ENCODE peak calls at places on chromosomes 7 and 10, in seven cellular contexts. One of them, this sample, is unnamed.
A peak's percentile ranks its signal among the peaks of the same experiment; 100 is the strongest.

GRCh38 chr10:89684604-89685003 is 16.8 kb upstream of the KIF20B start:
- DNase-seq in brain microvascular endothelial cell: peak; percentile 16
- DNase-seq in NB4: peak; percentile 37
- DNase-seq in right lobe of liver: no peak
- DNase-seq in PC-9: no peak
- DNase-seq in GM10248: no peak
- DNase-seq in fibroblast of mammary gland: peak; percentile 74
- DNase-seq in this sample: no peak

GRCh38 chr10:17765602-17766001 is 13.6 kb downstream of the TMEM236 start:
- DNase-seq in right lobe of liver: no peak
- DNase-seq in brain microvascular endothelial cell: no peak
- DNase-seq in fibroblast of mammary gland: no peak
- DNase-seq in NB4: no peak
- DNase-seq in GM10248: no peak
- DNase-seq in PC-9: no peak
- DNase-seq in this sample: no peak

GRCh38 chr10:52409195-52409594 is 95.1 kb downstream of the DKK1 start:
- DNase-seq in NB4: no peak
- DNase-seq in right lobe of liver: no peak
- DNase-seq in PC-9: no peak
- DNase-seq in GM10248: no peak
- DNase-seq in fibroblast of mammary gland: no peak
- DNase-seq in brain microvascular endothelial cell: no peak
- DNase-seq in this sample: no peak

GRCh38 chr7:135918134-135918533 is 59.0 kb downstream of the MTPN start:
- DNase-seq in brain microvascular endothelial cell: no peak
- DNase-seq in GM10248: no peak
- DNase-seq in fibroblast of mammary gland: no peak
- DNase-seq in PC-9: no peak
- DNase-seq in right lobe of liver: no peak
- DNase-seq in NB4: no peak
- DNase-seq in this sample: no peak

GRCh38 chr7:132407764-132408163 is 168.5 kb downstream of the PLXNA4 start:
- DNase-seq in brain microvascular endothelial cell: no peak
- DNase-seq in GM10248: no peak
- DNase-seq in fibroblast of mammary gland: peak; percentile 28
- DNase-seq in right lobe of liver: no peak
- DNase-seq in PC-9: no peak
- DNase-seq in NB4: no peak
- DNase-seq in this sample: no peak

GRCh38 chr7:102072636-102073209 is 213.9 kb upstream of the SH2B2 start:
- DNase-seq in brain microvascular endothelial cell: no peak
- DNase-seq in PC-9: no peak
- DNase-seq in right lobe of liver: no peak
- DNase-seq in GM10248: no peak
- DNase-seq in NB4: no peak
- DNase-seq in fibroblast of mammary gland: no peak
- DNase-seq in this sample: no peak

GRCh38 chr7:87876759-87877234 is 504 bp downstream of the DBF4 start:
- DNase-seq in PC-9: peak; percentile 47
- DNase-seq in right lobe of liver: peak; percentile 82
- DNase-seq in NB4: peak; percentile 80
- DNase-seq in brain microvascular endothelial cell: peak; percentile 71
- DNase-seq in GM10248: peak; percentile 40
- DNase-seq in fibroblast of mammary gland: peak; percentile 54
- DNase-seq in this sample: peak; percentile 41

GRCh38 chr10:43340619-43341018 is 30.8 kb upstream of the FXYD4 start:
- DNase-seq in GM10248: no peak
- DNase-seq in fibroblast of mammary gland: peak; percentile 29
- DNase-seq in brain microvascular endothelial cell: no peak
- DNase-seq in NB4: no peak
- DNase-seq in right lobe of liver: no peak
- DNase-seq in PC-9: peak; percentile 74
- DNase-seq in this sample: peak; percentile 66

GRCh38 chr7:148723166-148723559 is 24.5 kb downstream of the CUL1 start:
- DNase-seq in brain microvascular endothelial cell: no peak
- DNase-seq in NB4: no peak
- DNase-seq in right lobe of liver: no peak
- DNase-seq in PC-9: no peak
- DNase-seq in fibroblast of mammary gland: no peak
- DNase-seq in GM10248: no peak
- DNase-seq in this sample: no peak

GRCh38 chr10:44201656-44202055 is 183.2 kb downstream of the CXCL12 start:
- DNase-seq in PC-9: no peak
- DNase-seq in right lobe of liver: no peak
- DNase-seq in NB4: no peak
- DNase-seq in GM10248: no peak
- DNase-seq in fibroblast of mammary gland: no peak
- DNase-seq in brain microvascular endothelial cell: no peak
- DNase-seq in this sample: no peak

GRCh38 chr10:33422779-33423520 is 88.5 kb upstream of the NRP1 start:
- DNase-seq in right lobe of liver: no peak
- DNase-seq in GM10248: no peak
- DNase-seq in PC-9: no peak
- DNase-seq in NB4: no peak
- DNase-seq in brain microvascular endothelial cell: no peak
- DNase-seq in fibroblast of mammary gland: peak; percentile 49
- DNase-seq in this sample: no peak

GRCh38 chr7:45609180-45609579 is 35.0 kb downstream of the ADCY1 start:
- DNase-seq in brain microvascular endothelial cell: no peak
- DNase-seq in GM10248: no peak
- DNase-seq in right lobe of liver: peak; percentile 48
- DNase-seq in fibroblast of mammary gland: no peak
- DNase-seq in NB4: no peak
- DNase-seq in PC-9: no peak
- DNase-seq in this sample: no peak

GRCh38 chr7:8625612-8626011 is 192.2 kb downstream of the NXPH1 start:
- DNase-seq in GM10248: no peak
- DNase-seq in right lobe of liver: no peak
- DNase-seq in NB4: no peak
- DNase-seq in brain microvascular endothelial cell: no peak
- DNase-seq in fibroblast of mammary gland: no peak
- DNase-seq in PC-9: no peak
- DNase-seq in this sample: no peak

GRCh38 chr7:8627322-8627721 is 193.9 kb downstream of the NXPH1 start:
- DNase-seq in right lobe of liver: no peak
- DNase-seq in NB4: no peak
- DNase-seq in brain microvascular endothelial cell: no peak
- DNase-seq in PC-9: no peak
- DNase-seq in fibroblast of mammary gland: no peak
- DNase-seq in GM10248: no peak
- DNase-seq in this sample: no peak

DNA sequence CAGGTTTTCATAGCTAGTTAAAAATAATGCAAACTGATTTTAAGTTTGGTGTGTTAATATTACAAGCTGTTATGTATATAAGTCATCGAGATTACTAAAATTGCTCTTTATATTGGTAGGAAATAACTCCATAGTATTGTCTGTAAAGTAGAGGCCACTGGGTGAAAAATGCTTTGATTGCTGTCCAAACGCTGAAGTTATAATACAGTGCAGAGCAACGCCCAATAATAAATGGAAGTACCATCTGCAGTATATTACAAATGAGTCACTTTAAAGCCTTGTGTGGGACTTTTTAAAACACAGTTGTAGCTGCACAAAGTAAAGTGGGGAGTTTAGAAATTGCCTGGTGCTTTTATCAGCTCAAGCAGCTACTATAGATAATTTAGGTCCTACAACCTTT is 196.1 kb downstream of the NXPH1 start:
- DNase-seq in right lobe of liver: no peak
- DNase-seq in brain microvascular endothelial cell: no peak
- DNase-seq in NB4: no peak
- DNase-seq in fibroblast of mammary gland: no peak
- DNase-seq in GM10248: no peak
- DNase-seq in PC-9: no peak
- DNase-seq in this sample: no peak
- TF ChIP-seq CTCF in right lobe of liver: no peak
- TF ChIP-seq CTCF in brain microvascular endothelial cell: no peak
- TF ChIP-seq CTCF in NB4: no peak
- TF ChIP-seq CTCF in fibroblast of mammary gland: no peak
- TF ChIP-seq CTCF in GM10248: no peak
- TF ChIP-seq CTCF in PC-9: no peak
- TF ChIP-seq CTCF in this sample: no peak

GRCh38 chr7:29749701-29750321 is 56.5 kb upstream of the WIPF3 start:
- DNase-seq in NB4: peak; percentile 10
- DNase-seq in fibroblast of mammary gland: no peak
- DNase-seq in right lobe of liver: no peak
- DNase-seq in PC-9: no peak
- DNase-seq in GM10248: no peak
- DNase-seq in brain microvascular endothelial cell: peak; percentile 4
- DNase-seq in this sample: no peak

GRCh38 chr7:29748286-29749099 is 57.8 kb upstream of the WIPF3 start:
- DNase-seq in fibroblast of mammary gland: peak; percentile 64
- DNase-seq in brain microvascular endothelial cell: peak; percentile 36
- DNase-seq in GM10248: no peak
- DNase-seq in right lobe of liver: no peak
- DNase-seq in PC-9: no peak
- DNase-seq in NB4: peak; percentile 59
- DNase-seq in this sample: peak; percentile 22
- TF ChIP-seq CTCF in fibroblast of mammary gland: peak; percentile 61
- TF ChIP-seq CTCF in brain microvascular endothelial cell: peak; percentile 62
- TF ChIP-seq CTCF in GM10248: peak; percentile 44
- TF ChIP-seq CTCF in right lobe of liver: peak; percentile 31
- TF ChIP-seq CTCF in PC-9: peak; percentile 85
- TF ChIP-seq CTCF in NB4: peak; percentile 68
- TF ChIP-seq CTCF in this sample: peak; percentile 19

DNA sequence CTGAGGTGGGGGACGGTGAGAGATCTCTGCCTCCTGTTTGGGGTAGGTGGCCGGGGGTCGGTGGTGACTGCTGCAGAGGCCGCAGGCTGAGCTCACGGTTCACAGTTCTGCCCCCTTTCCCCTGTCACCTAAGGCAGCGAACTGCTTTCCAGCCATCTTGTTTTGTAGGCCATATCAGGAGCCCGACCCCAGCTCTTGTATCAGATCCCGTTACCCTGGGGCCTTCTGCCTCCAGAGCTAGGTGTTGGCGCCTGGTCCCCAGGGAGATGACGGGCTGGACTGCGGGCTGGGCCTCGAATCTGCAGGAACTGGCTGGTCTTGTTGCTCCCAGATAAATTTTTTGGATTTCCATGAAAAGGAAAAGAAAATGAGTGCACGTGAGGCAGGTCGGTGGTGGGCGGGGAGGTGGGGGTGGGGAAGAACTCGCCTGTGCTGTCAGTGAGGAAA is 183.0 kb downstream of the DNAJB6 start:
- DNase-seq in PC-9: no peak
- DNase-seq in brain microvascular endothelial cell: no peak
- DNase-seq in fibroblast of mammary gland: no peak
- DNase-seq in NB4: peak; percentile 66
- DNase-seq in GM10248: no peak
- DNase-seq in right lobe of liver: peak; percentile 25
- DNase-seq in this sample: no peak
- TF ChIP-seq CTCF in PC-9: no peak
- TF ChIP-seq CTCF in brain microvascular endothelial cell: no peak
- TF ChIP-seq CTCF in fibroblast of mammary gland: no peak
- TF ChIP-seq CTCF in NB4: no peak
- TF ChIP-seq CTCF in GM10248: no peak
- TF ChIP-seq CTCF in right lobe of liver: no peak
- TF ChIP-seq CTCF in this sample: no peak

GRCh38 chr10:76029782-76030181 is 598.4 kb downstream of the LRMDA start:
- DNase-seq in NB4: no peak
- DNase-seq in right lobe of liver: no peak
- DNase-seq in GM10248: no peak
- DNase-seq in brain microvascular endothelial cell: no peak
- DNase-seq in fibroblast of mammary gland: no peak
- DNase-seq in PC-9: no peak
- DNase-seq in this sample: no peak

GRCh38 chr10:76025124-76025477 is 593.7 kb downstream of the LRMDA start:
- DNase-seq in GM10248: no peak
- DNase-seq in NB4: no peak
- DNase-seq in PC-9: no peak
- DNase-seq in brain microvascular endothelial cell: no peak
- DNase-seq in right lobe of liver: no peak
- DNase-seq in fibroblast of mammary gland: no peak
- DNase-seq in this sample: no peak

GRCh38 chr10:76026176-76026771 is 594.9 kb downstream of the LRMDA start:
- DNase-seq in NB4: no peak
- DNase-seq in right lobe of liver: no peak
- DNase-seq in fibroblast of mammary gland: no peak
- DNase-seq in PC-9: no peak
- DNase-seq in GM10248: no peak
- DNase-seq in brain microvascular endothelial cell: no peak
- DNase-seq in this sample: no peak

GRCh38 chr10:76024460-76025123 is 593.2 kb downstream of the LRMDA start:
- DNase-seq in GM10248: no peak
- DNase-seq in fibroblast of mammary gland: no peak
- DNase-seq in PC-9: no peak
- DNase-seq in right lobe of liver: peak; percentile 85
- DNase-seq in brain microvascular endothelial cell: no peak
- DNase-seq in NB4: no peak
- DNase-seq in this sample: no peak

DNA sequence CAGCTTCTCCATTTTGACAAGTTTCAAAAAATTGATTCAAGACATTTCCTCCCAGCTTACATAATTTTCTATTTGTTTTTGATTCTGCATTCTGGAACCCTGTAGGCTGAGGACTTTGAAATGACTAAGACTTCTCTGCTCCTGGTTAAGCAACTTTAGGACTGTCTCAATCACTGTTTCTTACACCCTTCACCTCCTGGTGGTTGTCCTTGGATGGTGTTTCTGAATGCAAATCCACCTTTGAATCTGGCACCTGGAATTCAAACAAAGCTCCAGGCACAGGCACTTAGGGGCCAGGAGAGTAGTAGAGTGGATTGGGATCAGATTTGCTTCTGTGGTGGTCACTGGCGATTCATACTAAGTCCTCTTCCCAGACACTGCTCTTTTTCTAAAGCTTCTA is 595.5 kb downstream of the LRMDA start:
- DNase-seq in PC-9: no peak
- DNase-seq in right lobe of liver: no peak
- DNase-seq in GM10248: no peak
- DNase-seq in brain microvascular endothelial cell: no peak
- DNase-seq in fibroblast of mammary gland: peak; percentile 27
- DNase-seq in NB4: no peak
- DNase-seq in this sample: no peak
- TF ChIP-seq CTCF in PC-9: peak; percentile 31
- TF ChIP-seq CTCF in right lobe of liver: peak; percentile 13
- TF ChIP-seq CTCF in GM10248: no peak
- TF ChIP-seq CTCF in brain microvascular endothelial cell: peak; percentile 23
- TF ChIP-seq CTCF in fibroblast of mammary gland: peak; percentile 26
- TF ChIP-seq CTCF in NB4: no peak
- TF ChIP-seq CTCF in this sample: no peak

GRCh38 chr10:119270893-119271361 is 63.6 kb downstream of the GRK5 start:
- DNase-seq in brain microvascular endothelial cell: peak; percentile 39
- DNase-seq in NB4: peak; percentile 90
- DNase-seq in GM10248: peak; percentile 70
- DNase-seq in fibroblast of mammary gland: no peak
- DNase-seq in PC-9: peak; percentile 41
- DNase-seq in right lobe of liver: peak; percentile 86
- DNase-seq in this sample: peak; percentile 28
- TF ChIP-seq CTCF in brain microvascular endothelial cell: no peak
- TF ChIP-seq CTCF in NB4: no peak
- TF ChIP-seq CTCF in GM10248: no peak
- TF ChIP-seq CTCF in fibroblast of mammary gland: no peak
- TF ChIP-seq CTCF in PC-9: no peak
- TF ChIP-seq CTCF in right lobe of liver: no peak
- TF ChIP-seq CTCF in this sample: no peak